ENCODE peak calls at places on chromosome 2, in ten cellular contexts. One of them, this sample, is unnamed.

GRCh38 chr2:108691447-108691846 is 27.8 kb upstream of the RANBP2 start:
- DNase-seq in GM23248: no peak
- DNase-seq in NCI-H1694 treated with DMSO at 0.1 percent for 48 hours: no peak
- DNase-seq in activated CD4-positive, alpha-beta T cell treated with anti-CD3 and anti-CD28 coated beads for 24 hours: no peak
- DNase-seq in AG09309: no peak
- DNase-seq in amniotic epithelial cell: no peak
- DNase-seq in cardiac muscle cell: no peak
- DNase-seq in neural crest cell: no peak
- DNase-seq in left kidney: no peak
- DNase-seq in hepatocyte: no peak
- DNase-seq in this sample: no peak

GRCh38 chr2:240981273-240981672 is 17.1 kb upstream of the SNED1 start:
- DNase-seq in neural crest cell: no peak
- DNase-seq in GM23248: peak
- DNase-seq in activated CD4-positive, alpha-beta T cell treated with anti-CD3 and anti-CD28 coated beads for 24 hours: no peak
- DNase-seq in amniotic epithelial cell: no peak
- DNase-seq in AG09309: no peak
- DNase-seq in cardiac muscle cell: no peak
- DNase-seq in left kidney: no peak
- DNase-seq in hepatocyte: no peak
- DNase-seq in NCI-H1694 treated with DMSO at 0.1 percent for 48 hours: no peak
- DNase-seq in this sample: no peak

GRCh38 chr2:19119326-19120001 is 239.0 kb downstream of the OSR1 start:
- DNase-seq in GM23248: no peak
- DNase-seq in cardiac muscle cell: no peak
- DNase-seq in amniotic epithelial cell: no peak
- DNase-seq in hepatocyte: no peak
- DNase-seq in left kidney: no peak
- DNase-seq in neural crest cell: peak
- DNase-seq in AG09309: no peak
- DNase-seq in NCI-H1694 treated with DMSO at 0.1 percent for 48 hours: no peak
- DNase-seq in activated CD4-positive, alpha-beta T cell treated with anti-CD3 and anti-CD28 coated beads for 24 hours: no peak
- DNase-seq in this sample: no peak

GRCh38 chr2:234846589-234847363 is 105.0 kb upstream of the SH3BP4 start:
- DNase-seq in AG09309: no peak
- DNase-seq in GM23248: no peak
- DNase-seq in left kidney: no peak
- DNase-seq in hepatocyte: no peak
- DNase-seq in cardiac muscle cell: no peak
- DNase-seq in amniotic epithelial cell: no peak
- DNase-seq in neural crest cell: no peak
- DNase-seq in NCI-H1694 treated with DMSO at 0.1 percent for 48 hours: no peak
- DNase-seq in activated CD4-positive, alpha-beta T cell treated with anti-CD3 and anti-CD28 coated beads for 24 hours: no peak
- DNase-seq in this sample: no peak

GRCh38 chr2:42794271-42795046 is 2.1 kb upstream of the HAAO start:
- DNase-seq in NCI-H1694 treated with DMSO at 0.1 percent for 48 hours: no peak
- DNase-seq in amniotic epithelial cell: peak
- DNase-seq in AG09309: no peak
- DNase-seq in activated CD4-positive, alpha-beta T cell treated with anti-CD3 and anti-CD28 coated beads for 24 hours: no peak
- DNase-seq in neural crest cell: peak
- DNase-seq in hepatocyte: peak
- DNase-seq in GM23248: no peak
- DNase-seq in left kidney: peak
- DNase-seq in cardiac muscle cell: peak
- DNase-seq in this sample: no peak

GRCh38 chr2:196259507-196260481 is 88.4 kb upstream of the STK17B start:
- DNase-seq in NCI-H1694 treated with DMSO at 0.1 percent for 48 hours: no peak
- DNase-seq in left kidney: no peak
- DNase-seq in hepatocyte: peak
- DNase-seq in cardiac muscle cell: peak
- DNase-seq in AG09309: no peak
- DNase-seq in GM23248: peak
- DNase-seq in activated CD4-positive, alpha-beta T cell treated with anti-CD3 and anti-CD28 coated beads for 24 hours: no peak
- DNase-seq in amniotic epithelial cell: peak
- DNase-seq in neural crest cell: no peak
- DNase-seq in this sample: peak

GRCh38 chr2:85675866-85676548 is 8.0 kb upstream of the SFTPB start:
- DNase-seq in NCI-H1694 treated with DMSO at 0.1 percent for 48 hours: no peak
- DNase-seq in AG09309: no peak
- DNase-seq in activated CD4-positive, alpha-beta T cell treated with anti-CD3 and anti-CD28 coated beads for 24 hours: no peak
- DNase-seq in cardiac muscle cell: no peak
- DNase-seq in GM23248: no peak
- DNase-seq in amniotic epithelial cell: no peak
- DNase-seq in neural crest cell: no peak
- DNase-seq in hepatocyte: no peak
- DNase-seq in left kidney: no peak
- DNase-seq in this sample: no peak

GRCh38 chr2:221075203-221075602 is 496.9 kb downstream of the EPHA4 start:
- DNase-seq in neural crest cell: no peak
- DNase-seq in activated CD4-positive, alpha-beta T cell treated with anti-CD3 and anti-CD28 coated beads for 24 hours: no peak
- DNase-seq in hepatocyte: no peak
- DNase-seq in GM23248: peak
- DNase-seq in AG09309: no peak
- DNase-seq in NCI-H1694 treated with DMSO at 0.1 percent for 48 hours: no peak
- DNase-seq in amniotic epithelial cell: peak
- DNase-seq in cardiac muscle cell: peak
- DNase-seq in left kidney: no peak
- DNase-seq in this sample: no peak

GRCh38 chr2:74513605-74514367 is 464 bp upstream of the TLX2 start:
- DNase-seq in AG09309: no peak
- DNase-seq in GM23248: peak
- DNase-seq in neural crest cell: no peak
- DNase-seq in amniotic epithelial cell: no peak
- DNase-seq in activated CD4-positive, alpha-beta T cell treated with anti-CD3 and anti-CD28 coated beads for 24 hours: no peak
- DNase-seq in cardiac muscle cell: no peak
- DNase-seq in NCI-H1694 treated with DMSO at 0.1 percent for 48 hours: no peak
- DNase-seq in left kidney: peak
- DNase-seq in hepatocyte: no peak
- DNase-seq in this sample: peak

GRCh38 chr2:39094717-39095363 is 26.0 kb downstream of the SOS1 start:
- DNase-seq in amniotic epithelial cell: peak
- DNase-seq in NCI-H1694 treated with DMSO at 0.1 percent for 48 hours: no peak
- DNase-seq in activated CD4-positive, alpha-beta T cell treated with anti-CD3 and anti-CD28 coated beads for 24 hours: no peak
- DNase-seq in hepatocyte: no peak
- DNase-seq in AG09309: no peak
- DNase-seq in neural crest cell: no peak
- DNase-seq in cardiac muscle cell: no peak
- DNase-seq in GM23248: peak
- DNase-seq in left kidney: no peak
- DNase-seq in this sample: no peak

GRCh38 chr2:18455256-18455862 is 105.1 kb downstream of the RDH14 start:
- DNase-seq in cardiac muscle cell: peak
- DNase-seq in hepatocyte: peak
- DNase-seq in AG09309: no peak
- DNase-seq in amniotic epithelial cell: peak
- DNase-seq in activated CD4-positive, alpha-beta T cell treated with anti-CD3 and anti-CD28 coated beads for 24 hours: no peak
- DNase-seq in NCI-H1694 treated with DMSO at 0.1 percent for 48 hours: peak
- DNase-seq in neural crest cell: no peak
- DNase-seq in left kidney: no peak
- DNase-seq in GM23248: peak
- DNase-seq in this sample: peak